ENCODE peak calls at places on chromosomes 7 and 10, in six cellular contexts. G is natural killer cell, U is heart left ventricle, X is GM20000, N is osteoblast, O is psoas muscle. C is an unnamed sample.

GRCh38 chr10:11463111-11463510 is 148.3 kb downstream of the USP6NL start:
- DNase-seq in N (no peak), G (no peak), X (no peak), U (no peak), O (no peak), C (no peak)

GRCh38 chr7:1707756-1708611 is 37.9 kb downstream of the ELFN1 start:
- DNase-seq in O (no peak), N (peak; percentile 75), X (no peak), G (no peak), U (peak; percentile 13), C (no peak)

GRCh38 chr10:117541405-117541908 is 1.1 kb upstream of the EMX2 start:
- DNase-seq in N (peak; percentile 95), G (no peak), U (no peak), X (no peak), O (peak; percentile 86), C (no peak)

GRCh38 chr7:92584953-92585352 is 5.2 kb downstream of the FAM133B start:
- DNase-seq in U (no peak), N (no peak), X (no peak), G (no peak), O (no peak), C (no peak)

GRCh38 chr10:279232-279631 is 144.0 kb downstream of the ZMYND11 start:
- DNase-seq in U (no peak), X (no peak), O (no peak), G (no peak), N (no peak), C (no peak)

GRCh38 chr7:37196631-37197030 is 252.0 kb downstream of the ELMO1 start:
- DNase-seq in U (no peak), X (no peak), G (no peak), O (no peak), N (no peak), C (no peak)

GRCh38 chr7:98174334-98175259 is 36.6 kb upstream of the BHLHA15 start:
- DNase-seq in N (peak; percentile 22), U (peak; percentile 86), G (no peak), X (no peak), O (peak; percentile 96), C (no peak)

GRCh38 chr7:150974468-150975391 is 3.4 kb downstream of the KCNH2 start:
- DNase-seq in U (peak; percentile 82), X (peak; percentile 88), O (no peak), N (peak; percentile 95), G (peak; percentile 52), C (peak; percentile 76)

GRCh38 chr7:115476666-115477065 is 553.9 kb downstream of the TFEC start:
- DNase-seq in U (no peak), O (no peak), X (no peak), G (no peak), N (no peak), C (no peak)

GRCh38 chr7:12092499-12093130 is 118.5 kb upstream of the TMEM106B start:
- DNase-seq in N (no peak), U (no peak), G (no peak), X (no peak), O (no peak), C (no peak)

GRCh38 chr7:95772771-95773581 is 622 bp downstream of the DYNC1I1 start:
- DNase-seq in U (peak; percentile 55), N (peak; percentile 83), X (no peak), O (peak; percentile 56), G (no peak), C (no peak)
- TF ChIP-seq CTCF in U (no peak), N (no peak), X (no peak), O (no peak), G (no peak), C (no peak)

GRCh38 chr7:33191326-33191725 is 62.0 kb downstream of the BBS9 start:
- DNase-seq in O (no peak), X (peak; percentile 22), U (no peak), N (no peak), G (no peak), C (no peak)
- TF ChIP-seq CTCF in O (no peak), X (no peak), U (no peak), N (no peak), G (no peak), C (no peak)

GRCh38 chr10:27251554-27251953 is 11.0 kb upstream of the ACBD5 start:
- DNase-seq in N (no peak), U (no peak), G (no peak), X (no peak), O (no peak), C (no peak)

GRCh38 chr10:27248215-27248614 is 7.6 kb upstream of the ACBD5 start:
- DNase-seq in G (no peak), N (no peak), X (no peak), U (no peak), O (no peak), C (no peak)

GRCh38 chr10:27256299-27256698 is 15.7 kb upstream of the ACBD5 start:
- DNase-seq in X (no peak), N (no peak), U (no peak), O (no peak), G (no peak), C (no peak)

GRCh38 chr10:27256790-27257189 is 16.2 kb upstream of the ACBD5 start:
- DNase-seq in O (no peak), U (no peak), G (no peak), N (no peak), X (no peak), C (no peak)

DNA sequence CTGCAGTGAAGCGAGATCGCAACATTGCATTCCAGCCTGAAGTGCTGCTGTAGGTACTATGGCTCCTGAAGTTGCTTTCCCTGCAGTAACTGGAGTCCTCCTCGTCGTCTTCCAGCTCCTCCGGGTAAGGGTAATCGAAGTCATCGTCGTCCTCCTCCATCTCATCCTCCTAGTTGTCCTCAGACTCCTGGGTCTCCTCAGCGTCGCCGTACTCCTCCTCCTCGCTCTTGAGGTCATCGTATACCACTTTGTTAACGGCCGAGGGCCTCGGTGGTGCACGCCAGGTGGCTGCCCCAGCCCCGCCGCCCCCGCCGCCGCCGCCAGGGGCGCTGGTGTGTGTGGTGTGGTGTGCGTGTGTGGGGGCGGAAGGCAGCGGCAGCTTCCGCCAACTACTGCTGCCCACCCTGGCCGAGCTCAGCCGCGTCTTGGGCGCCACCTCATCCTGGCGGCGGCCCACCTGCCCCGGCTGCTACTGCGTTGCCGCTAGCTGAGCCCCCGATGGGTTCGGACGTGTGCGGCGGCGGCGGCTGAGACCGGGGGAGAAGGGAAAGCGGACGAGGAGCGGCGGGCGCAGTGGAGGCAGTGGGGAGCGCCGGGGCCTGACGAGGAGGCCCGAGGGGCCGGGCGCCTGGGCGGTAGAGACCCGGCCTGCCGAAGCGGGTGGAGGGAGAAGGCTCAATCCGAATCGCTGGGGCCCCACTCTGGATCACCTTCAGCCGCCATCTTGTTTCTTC is 11.8 kb upstream of the ACBD5 start:
- DNase-seq in N (peak; percentile 97), U (peak; percentile 79), X (peak; percentile 91), O (peak; percentile 79), G (peak; percentile 82), C (peak; percentile 69)
- TF ChIP-seq CTCF in N (peak; percentile 14), U (peak; percentile 78), X (peak; percentile 31), O (peak; percentile 74), G (peak; percentile 86), C (peak; percentile 87)

GRCh38 chr7:21670496-21670895 is 127.7 kb downstream of the DNAH11 start:
- DNase-seq in O (no peak), X (no peak), U (no peak), G (no peak), N (no peak), C (no peak)

GRCh38 chr7:21671859-21672258 is 129.0 kb downstream of the DNAH11 start:
- DNase-seq in X (peak; percentile 33), O (no peak), N (no peak), U (no peak), G (no peak), C (no peak)

DNA sequence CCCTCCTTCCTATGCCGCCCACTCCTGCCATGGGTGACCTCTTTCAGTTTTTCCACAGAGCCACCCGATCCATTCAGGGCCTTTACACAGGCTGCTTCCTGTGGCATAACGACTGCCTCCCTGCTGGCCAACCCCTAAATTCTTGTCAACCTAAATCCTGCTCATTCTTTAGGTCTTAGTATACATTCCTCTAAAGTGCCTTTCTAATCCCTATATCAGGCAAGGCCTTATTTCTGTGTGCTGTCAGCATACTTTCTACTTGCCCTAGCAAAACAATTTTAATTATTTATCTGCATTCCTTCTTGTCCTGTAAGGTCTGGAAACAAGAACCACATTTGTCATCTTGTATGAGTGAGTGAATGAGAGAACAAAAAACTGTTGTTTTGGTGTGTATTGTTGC is 132.4 kb downstream of the DNAH11 start:
- DNase-seq in G (no peak), N (no peak), U (no peak), O (no peak), X (no peak), C (no peak)
- TF ChIP-seq CTCF in G (no peak), N (no peak), U (no peak), O (no peak), X (no peak), C (no peak)

C was measured in CD4-positive, alpha-beta T cell.